ENCODE peak calls at places on chromosomes 2 and 18, in eight cellular contexts. K is A549, E is GM12878, S is GM23338, H is SK-N-SH, W is Panc1, C is K562, Y is HCT116. X is an unnamed sample.

GRCh38 chr2:38572167-38572566 is 30.6 kb downstream of the HNRNPLL start:
- DNase-seq in K (no peak), E (no peak), S (no peak), H (no peak), W (no peak), C (no peak), Y (no peak), X (peak; percentile 90)

GRCh38 chr2:161919873-161920272 is 154.1 kb downstream of the DPP4 start:
- DNase-seq in K (no peak), E (no peak), S (no peak), H (no peak), W (no peak), C (no peak), Y (no peak), X (no peak)

GRCh38 chr2:221972813-221973478 is 325.9 kb downstream of the PAX3 start:
- DNase-seq in K (no peak), E (no peak), S (no peak), H (no peak), W (no peak), C (no peak), Y (no peak), X (no peak)

GRCh38 chr18:59220164-59220783 is 316 bp downstream of the GRP start:
- DNase-seq in K (no peak), E (no peak), S (peak; percentile 68), H (peak; percentile 59), W (no peak), C (no peak), Y (no peak), X (no peak)

GRCh38 chr2:25534455-25534854 is 138.9 kb downstream of the DTNB start:
- DNase-seq in K (no peak), E (no peak), S (no peak), H (no peak), W (no peak), C (no peak), Y (no peak), X (no peak)

GRCh38 chr2:177295479-177295878 is 31.0 kb upstream of the NFE2L2 start:
- DNase-seq in K (no peak), E (no peak), S (no peak), H (no peak), W (no peak), C (no peak), Y (no peak), X (no peak)

GRCh38 chr18:41783065-41783818 is 171.8 kb upstream of the PIK3C3 start:
- DNase-seq in K (no peak), E (no peak), S (no peak), H (no peak), W (no peak), C (no peak), Y (no peak), X (no peak)

GRCh38 chr2:27377618-27378095 is 2.9 kb downstream of the ZNF513 start:
- DNase-seq in K (no peak), E (no peak), S (no peak), H (no peak), W (no peak), C (no peak), Y (no peak), X (no peak)

GRCh38 chr2:189997016-189997415 is 65.5 kb downstream of the MSTN start:
- DNase-seq in K (no peak), E (no peak), S (no peak), H (no peak), W (no peak), C (no peak), Y (no peak), X (no peak)

GRCh38 chr2:181683518-181684453 is 3.5 kb upstream of the NEUROD1 start:
- DNase-seq in K (no peak), E (no peak), S (peak; percentile 85), H (peak; percentile 92), W (no peak), C (peak; percentile 20), Y (peak; percentile 16), X (no peak)

GRCh38 chr2:65545818-65546217 is 113.4 kb upstream of the SPRED2 start:
- DNase-seq in K (no peak), E (no peak), S (no peak), H (no peak), W (peak; percentile 56), C (no peak), Y (no peak), X (no peak)

DNA sequence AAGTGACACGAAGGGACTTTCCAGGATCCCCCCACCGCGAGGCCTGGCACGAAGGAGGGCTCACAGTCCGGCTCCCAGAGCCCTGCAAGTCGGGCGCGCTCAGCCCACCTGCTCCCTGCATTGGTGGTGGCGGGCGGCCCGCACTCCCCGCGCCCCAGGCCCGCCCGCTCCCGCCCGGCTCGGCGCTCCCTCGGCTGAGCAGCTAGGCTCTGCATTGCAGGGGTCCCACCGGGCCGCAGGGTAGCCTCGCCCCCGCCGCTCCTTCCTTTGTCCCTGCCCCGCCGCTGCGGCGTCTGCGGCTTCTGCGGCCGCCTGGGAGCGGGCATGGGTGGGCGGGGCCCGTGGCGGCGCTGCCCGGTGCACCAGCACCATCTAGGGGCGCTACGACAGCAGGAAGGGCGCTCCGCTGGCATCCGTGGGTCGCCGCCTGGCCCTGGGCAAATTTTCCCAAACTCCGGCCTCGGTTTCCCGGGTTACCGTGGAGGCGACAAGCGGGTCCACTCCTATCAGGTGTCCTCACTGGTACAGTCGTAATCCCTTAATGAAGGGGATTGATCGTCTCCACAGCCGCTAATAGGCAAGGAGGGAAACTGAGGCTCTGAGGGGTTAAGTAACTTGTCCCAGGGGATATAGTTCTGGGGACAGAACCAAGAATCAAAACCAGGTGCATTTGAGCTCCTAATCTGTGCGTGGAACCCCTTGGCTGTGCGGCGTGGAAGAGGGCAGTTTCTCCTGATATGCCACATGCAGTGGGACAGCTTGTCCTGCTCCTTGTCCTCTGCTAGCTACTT is 157.4 kb downstream of the CYRIA start:
- DNase-seq in K (peak; percentile 46), E (no peak), S (peak; percentile 83), H (peak; percentile 96), W (no peak), C (peak; percentile 39), Y (no peak), X (peak; percentile 7)
- TF ChIP-seq CTCF in K (peak; percentile 85), E (peak; percentile 25), S (peak; percentile 47), H (peak; percentile 35), W (peak; percentile 88), C (peak; percentile 35), Y (peak; percentile 24), X (peak; percentile 28)

DNA sequence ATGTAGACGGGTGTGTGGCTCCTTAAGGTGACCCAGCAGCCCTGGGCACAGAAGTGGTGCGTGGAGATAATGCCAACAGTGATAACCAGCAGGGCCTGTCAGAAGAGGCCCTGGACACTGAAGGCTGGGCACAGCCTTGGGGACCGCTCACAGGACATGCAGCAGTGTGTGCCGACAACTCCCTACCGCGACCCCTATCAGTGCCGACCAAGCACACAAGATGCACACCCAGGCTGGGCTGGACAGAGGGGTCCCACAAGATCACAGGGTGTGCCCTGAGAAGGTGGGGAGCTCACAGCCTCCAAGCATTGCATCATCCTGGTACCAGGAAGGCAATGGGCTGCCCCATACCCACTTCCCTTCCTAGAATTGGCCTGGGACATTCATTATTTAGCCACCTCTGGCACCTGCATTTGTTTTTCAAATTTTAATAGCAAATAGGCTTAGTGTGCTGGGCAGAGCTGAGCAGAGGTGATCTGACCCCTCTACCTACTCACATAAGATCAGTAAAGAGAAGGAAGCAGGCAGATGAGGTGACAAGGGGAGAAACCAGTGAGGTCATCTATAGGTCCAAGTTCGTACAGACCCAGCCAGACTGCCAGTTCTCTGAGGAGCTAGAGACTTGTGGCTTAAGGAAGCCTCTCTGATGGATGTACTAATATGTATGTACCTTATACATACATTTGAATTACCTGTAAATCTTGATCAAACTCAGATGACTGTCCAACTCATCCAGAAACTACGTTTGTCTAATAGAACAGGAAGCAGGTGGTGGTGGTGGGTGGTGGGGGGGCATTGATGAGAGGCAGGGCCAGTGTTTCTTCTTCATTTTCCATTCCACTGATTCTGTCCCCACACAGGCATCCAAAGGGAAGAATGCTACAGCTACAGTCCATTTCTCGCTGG is 55.0 kb downstream of the BCL11A start:
- DNase-seq in K (no peak), E (no peak), S (no peak), H (no peak), W (no peak), C (no peak), Y (no peak), X (no peak)
- TF ChIP-seq REST in K (no peak), E (no peak), S (no peak), H (no peak), W (no peak), C (no peak), Y (no peak), X (no peak)

DNA sequence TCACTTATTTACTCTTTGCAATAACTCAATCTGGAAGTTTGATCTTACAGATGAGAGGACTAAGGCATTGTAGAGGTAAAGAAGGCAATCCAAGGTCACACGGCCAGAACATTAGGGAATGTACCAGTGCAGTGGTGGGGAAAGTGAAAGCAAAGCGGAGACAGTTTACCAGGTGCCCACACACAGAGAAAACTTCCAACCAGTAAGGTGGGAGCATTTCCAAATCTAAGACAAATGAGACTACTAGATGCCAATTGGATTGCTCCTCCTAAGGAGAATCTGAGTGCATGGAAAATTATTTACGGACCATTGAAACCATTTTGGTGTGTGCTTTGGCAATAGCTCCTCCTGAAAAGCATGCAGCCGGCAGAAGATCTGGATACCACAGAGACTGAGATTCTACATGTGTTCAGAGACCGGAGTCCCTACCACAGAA is 34.9 kb downstream of the SLC20A1 start:
- DNase-seq in K (no peak), E (no peak), S (no peak), H (no peak), W (no peak), C (no peak), Y (no peak), X (no peak)
- H3K4me3 ChIP-seq in K (no peak overlapping the region), E (no peak overlapping the region), S (no peak overlapping the region), H (no peak overlapping the region), W (no peak overlapping the region), C (no peak overlapping the region), Y (no peak overlapping the region), X (no peak overlapping the region)

GRCh38 chr2:135817466-135817865 is 19.5 kb downstream of the LCT start:
- DNase-seq in K (no peak), E (no peak), S (no peak), H (no peak), W (no peak), C (no peak), Y (no peak), X (no peak)

GRCh38 chr2:135817946-135818345 is 19.0 kb downstream of the LCT start:
- DNase-seq in K (no peak), E (no peak), S (no peak), H (no peak), W (no peak), C (no peak), Y (no peak), X (no peak)

GRCh38 chr2:135820003-135820618 is 16.9 kb downstream of the LCT start:
- DNase-seq in K (no peak), E (peak; percentile 48), S (no peak), H (no peak), W (no peak), C (no peak), Y (no peak), X (no peak)

GRCh38 chr2:135821190-135821589 is 15.8 kb downstream of the LCT start:
- DNase-seq in K (no peak), E (no peak), S (no peak), H (no peak), W (no peak), C (no peak), Y (no peak), X (no peak)

DNA sequence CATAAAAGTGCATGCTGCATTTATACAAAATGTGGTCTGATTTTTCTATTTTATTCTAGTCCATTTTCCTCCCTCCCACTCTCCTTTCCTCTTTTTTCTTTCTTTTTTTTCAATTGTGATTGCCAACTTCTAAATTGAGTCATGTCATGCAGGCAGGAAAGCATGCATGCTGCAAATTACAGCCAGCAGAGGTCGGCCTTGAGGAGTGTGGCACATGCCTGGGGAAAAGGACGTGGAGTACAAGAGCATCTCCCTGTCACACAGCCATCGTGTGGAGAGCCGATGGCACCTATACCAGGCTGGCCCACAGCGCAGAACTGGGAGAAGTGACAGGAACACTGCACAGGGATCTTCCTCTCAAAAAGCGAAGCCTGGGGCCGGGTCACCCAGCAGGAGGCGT is 17.8 kb downstream of the LCT start:
- DNase-seq in K (peak; percentile 47), E (no peak), S (peak; percentile 71), H (no peak), W (no peak), C (peak; percentile 41), Y (peak; percentile 21), X (peak; percentile 53)
- TF ChIP-seq CTCF in K (peak; percentile 39), E (peak; percentile 40), S (peak; percentile 65), H (peak; percentile 42), W (peak; percentile 77), C (peak; percentile 65), Y (peak; percentile 75), X (peak; percentile 37)